ENCODE peak calls at places on chromosomes 5 and 9, in seven cellular contexts. I, H, Y, W, M, F and R are unnamed samples.

GRCh38 chr9:83472221-83472665 is 66.0 kb downstream of the FRMD3 start:
- DNase-seq in I (peak; percentile 49), H (no peak), M (no peak), W (no peak), Y (no peak), F (no peak), R (peak; percentile 70)

GRCh38 chr5:106523842-106524241 is 1146.9 kb downstream of the EFNA5 start:
- DNase-seq in F (no peak), I (no peak), H (no peak), W (no peak), M (no peak), Y (no peak), R (no peak)

GRCh38 chr5:40551706-40552557 is 127.8 kb upstream of the PTGER4 start:
- DNase-seq in I (no peak), M (no peak), H (peak; percentile 96), F (no peak), Y (no peak), W (no peak), R (peak; percentile 95)

GRCh38 chr9:137540536-137540935 is 9.7 kb downstream of the PNPLA7 start:
- DNase-seq in F (no peak), M (no peak), W (no peak), Y (peak; percentile 20), I (no peak), H (no peak), R (no peak)

GRCh38 chr9:91177661-91178280 is 183.9 kb downstream of the AUH start:
- DNase-seq in F (no peak), I (peak; percentile 52), W (no peak), M (no peak), Y (no peak), H (no peak), R (peak; percentile 38)

GRCh38 chr9:63859475-63860215 is 1425.4 kb downstream of the FOXD4L5 start:
- DNase-seq in I (no peak), M (no peak), H (no peak), W (no peak), Y (peak; percentile 51), F (no peak), R (peak; percentile 6)

GRCh38 chr5:158569534-158569933 is 530.2 kb downstream of the EBF1 start:
- DNase-seq in H (no peak), Y (no peak), F (no peak), W (no peak), I (no peak), M (no peak), R (no peak)

GRCh38 chr5:141825241-141825671 is 53.0 kb downstream of the PCDH1 start:
- DNase-seq in F (no peak), I (no peak), Y (no peak), M (peak; percentile 28), W (no peak), H (no peak), R (no peak)

GRCh38 chr5:31283326-31283725 is 89.8 kb downstream of the CDH6 start:
- DNase-seq in I (no peak), H (no peak), Y (no peak), W (no peak), F (no peak), M (no peak), R (no peak)

GRCh38 chr9:24218656-24219055 is 327.0 kb downstream of the IZUMO3 start:
- DNase-seq in H (no peak), M (no peak), Y (no peak), W (no peak), F (no peak), I (no peak), R (no peak)

GRCh38 chr5:142602720-142603245 is 83.1 kb downstream of the FGF1 start:
- DNase-seq in I (no peak), H (no peak), Y (no peak), W (no peak), F (no peak), M (no peak), R (no peak)

GRCh38 chr5:176541338-176542134 is 4.3 kb upstream of the RNF44 start:
- DNase-seq in M (peak; percentile 9), F (no peak), Y (peak; percentile 76), W (no peak), I (peak; percentile 81), H (no peak), R (no peak)

GRCh38 chr5:37721447-37721871 is 118.4 kb downstream of the GDNF start:
- DNase-seq in M (no peak), W (no peak), I (no peak), H (no peak), Y (no peak), F (no peak), R (peak; percentile 24)

GRCh38 chr9:14346826-14347407 is 33.0 kb upstream of the NFIB start:
- DNase-seq in F (peak; percentile 76), M (peak; percentile 39), W (no peak), Y (peak; percentile 59), H (no peak), I (no peak), R (no peak)

GRCh38 chr5:79931409-79931808 is 59.7 kb downstream of the MTX3 start:
- DNase-seq in W (no peak), H (no peak), I (no peak), Y (no peak), F (no peak), M (no peak), R (no peak)

GRCh38 chr9:129493002-129493713 is 127.7 kb downstream of the C9orf50 start:
- DNase-seq in W (no peak), M (no peak), I (no peak), F (no peak), H (no peak), Y (no peak), R (no peak)

GRCh38 chr5:73448451-73449136 is at the start of gene FOXD1:
- DNase-seq in M (peak; percentile 67), Y (peak; percentile 94), F (peak; percentile 84), I (no peak), W (no peak), H (peak; percentile 93), R (peak; percentile 99)